ENCODE peak calls at places on chromosome 4, in nine cellular contexts. B is right lobe of liver; D is CD8-positive, alpha-beta T cell; K is brain microvascular endothelial cell; M is uterus; R is heart right ventricle; J is heart left ventricle; A is K562; Q is CD8-positive, alpha-beta memory T cell. S is an unnamed sample.
A peak's percentile ranks its signal among the peaks of the same experiment; 100 is the strongest.

GRCh38 chr4:86717651-86718050 is 123.5 kb downstream of the PTPN13 start:
- DNase-seq in M (no peak), B (no peak), K (no peak), R (no peak), A (no peak), Q (no peak), D (no peak), J (no peak), S (no peak)

GRCh38 chr4:149999485-150000074 is 78.7 kb upstream of the DCLK2 start:
- DNase-seq in R (no peak), K (peak; percentile 68), J (peak; percentile 32), M (peak; percentile 16), B (no peak), Q (no peak), A (no peak), D (no peak), S (no peak)

GRCh38 chr4:40395908-40396806 is 61.0 kb downstream of the CHRNA9 start:
- DNase-seq in Q (no peak), D (no peak), A (no peak), B (peak; percentile 95), M (peak; percentile 61), K (no peak), R (peak; percentile 42), J (peak; percentile 28), S (no peak)

GRCh38 chr4:112552668-112553067 is 36.7 kb upstream of the NEUROG2 start:
- DNase-seq in A (no peak), B (no peak), M (no peak), R (no peak), Q (no peak), J (no peak), K (peak; percentile 37), D (no peak), S (no peak)

GRCh38 chr4:160318567-160319220 is 1215.8 kb downstream of the RAPGEF2 start:
- DNase-seq in K (peak; percentile 75), R (no peak), Q (no peak), B (no peak), M (no peak), A (no peak), J (no peak), D (no peak), S (no peak)

GRCh38 chr4:71221510-71222466 is 117.0 kb upstream of the SLC4A4 start:
- DNase-seq in K (no peak), B (no peak), Q (no peak), A (no peak), R (no peak), M (no peak), J (no peak), D (no peak), S (no peak)

GRCh38 chr4:122776916-122777315 is 44.4 kb downstream of the BBS12 start:
- DNase-seq in D (no peak), K (no peak), J (no peak), Q (no peak), B (no peak), A (no peak), R (no peak), M (no peak), S (no peak)

GRCh38 chr4:2177443-2178093 is 64.4 kb downstream of the HAUS3 start:
- DNase-seq in K (no peak), D (no peak), M (no peak), J (no peak), R (no peak), Q (no peak), B (no peak), A (no peak), S (no peak)

GRCh38 chr4:20678382-20678781 is 21.9 kb upstream of the PACRGL start:
- DNase-seq in B (no peak), R (no peak), D (no peak), J (no peak), A (no peak), K (no peak), Q (no peak), M (no peak), S (no peak)

GRCh38 chr4:55180980-55181379 is 55.6 kb upstream of the KDR start:
- DNase-seq in D (no peak), M (no peak), B (no peak), R (no peak), Q (no peak), K (peak; percentile 72), J (no peak), A (no peak), S (no peak)

GRCh38 chr4:113657834-113658233 is 103.7 kb downstream of the CAMK2D start:
- DNase-seq in J (no peak), Q (no peak), K (no peak), M (no peak), R (no peak), D (no peak), B (no peak), A (no peak), S (no peak)

GRCh38 chr4:184448828-184449227 is 25.5 kb downstream of the IRF2 start:
- DNase-seq in Q (no peak), K (peak; percentile 70), A (no peak), M (peak; percentile 61), J (peak; percentile 68), R (no peak), B (peak; percentile 70), D (no peak), S (no peak)

GRCh38 chr4:86223472-86223871 is 136.4 kb downstream of the MAPK10 start:
- DNase-seq in R (no peak), A (peak; percentile 27), Q (no peak), D (no peak), B (no peak), M (no peak), K (peak; percentile 54), J (no peak), S (no peak)

GRCh38 chr4:52407545-52407944 is 251.6 kb downstream of the USP46 start:
- DNase-seq in R (no peak), J (no peak), A (no peak), B (no peak), Q (no peak), M (no peak), K (no peak), D (no peak), S (no peak)

GRCh38 chr4:74632634-74633033 is 161.7 kb downstream of the BTC start:
- DNase-seq in A (no peak), R (no peak), J (no peak), M (no peak), B (no peak), D (peak; percentile 11), K (peak; percentile 98), Q (no peak), S (peak; percentile 54)

GRCh38 chr4:56348582-56348981 is 38.7 kb downstream of the AASDH start:
- DNase-seq in M (no peak), D (no peak), K (no peak), R (no peak), J (no peak), Q (no peak), B (no peak), A (no peak), S (no peak)

GRCh38 chr4:1055721-1056590 is 44.5 kb downstream of the FGFRL1 start:
- DNase-seq in K (no peak), B (peak; percentile 42), A (peak; percentile 87), D (peak; percentile 81), J (no peak), M (no peak), R (no peak), Q (peak; percentile 80), S (peak; percentile 92)

GRCh38 chr4:66688674-66689073 is 856.6 kb downstream of the CENPC start:
- DNase-seq in J (no peak), B (no peak), A (no peak), R (no peak), M (no peak), Q (no peak), D (no peak), K (no peak), S (no peak)

GRCh38 chr4:173014113-173014558 is 154.5 kb upstream of the GALNT7 start:
- DNase-seq in M (no peak), D (no peak), K (peak; percentile 85), A (no peak), B (no peak), R (no peak), Q (no peak), J (peak; percentile 26), S (no peak)

DNA sequence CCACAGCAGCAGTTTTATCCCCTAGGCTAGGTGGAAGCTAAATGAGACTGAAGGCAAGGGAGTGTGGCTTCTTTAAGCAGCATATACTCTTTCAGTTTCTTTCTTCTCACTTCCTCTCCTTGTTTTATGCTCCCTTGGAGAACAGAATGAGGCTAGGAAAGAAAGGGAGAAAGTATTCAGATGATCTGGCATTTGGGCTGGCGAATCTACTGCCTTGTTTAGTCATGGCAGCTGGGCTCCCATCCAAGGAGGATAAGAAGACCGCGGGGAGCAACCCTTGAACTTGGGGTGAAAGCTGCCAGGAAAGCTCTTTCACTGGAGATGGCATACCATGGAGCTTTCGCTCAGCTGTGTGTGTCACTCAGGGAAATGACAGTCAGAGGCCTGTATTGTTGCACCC is 72.1 kb downstream of the ARHGEF38 start:
- DNase-seq in B (peak; percentile 78), J (peak; percentile 25), K (peak; percentile 80), Q (no peak), D (no peak), M (peak; percentile 16), R (no peak), A (no peak), S (no peak)
- H3K4me3 ChIP-seq in B (no peak overlapping the region), J (no peak overlapping the region), K (no peak overlapping the region), Q (no peak overlapping the region), D (no peak overlapping the region), M (no peak overlapping the region), R (no peak overlapping the region), A (no peak overlapping the region), S (no peak overlapping the region)

DNA sequence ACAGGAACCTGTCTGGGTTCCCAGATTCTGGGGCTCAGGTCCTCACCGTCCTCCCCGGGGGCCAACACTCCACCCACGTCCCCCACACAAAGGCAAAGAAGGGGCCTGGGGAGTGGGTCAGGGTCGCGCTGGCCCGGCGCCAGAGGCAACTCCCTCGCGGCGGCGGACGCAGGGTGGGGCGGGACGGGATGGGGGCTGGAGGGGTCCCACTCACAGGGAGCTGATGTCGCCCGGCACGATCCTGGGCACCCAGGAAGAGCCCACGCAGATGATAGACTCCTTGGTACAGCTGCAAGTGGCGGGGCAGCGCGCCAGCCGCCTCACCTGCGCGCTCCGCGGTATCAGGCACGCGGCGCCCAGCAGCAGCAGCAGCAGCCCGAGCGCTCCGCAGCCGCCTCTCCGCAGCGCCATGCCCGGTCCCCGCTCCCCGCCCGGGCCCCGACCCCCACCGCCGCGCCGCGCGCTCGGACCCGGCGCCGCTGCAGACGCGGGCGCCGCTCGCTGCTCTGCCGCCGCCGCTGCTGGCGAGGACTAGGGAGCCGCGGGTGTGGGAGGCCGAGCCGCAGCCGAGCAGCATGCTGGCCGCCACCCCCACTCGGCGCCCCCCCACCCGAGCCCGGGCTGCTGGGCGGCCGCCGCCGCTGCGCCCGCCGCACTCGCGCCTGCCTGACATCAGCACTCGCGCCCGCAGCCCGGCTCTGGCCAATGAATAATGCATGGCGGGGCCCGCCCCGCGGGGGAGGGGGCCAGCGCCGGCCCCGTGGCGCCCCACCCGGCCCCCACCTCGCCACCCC is at the start of gene LGI2:
- DNase-seq in A (peak; percentile 30), Q (no peak), J (peak; percentile 67), B (peak; percentile 46), D (no peak), M (peak; percentile 72), K (no peak), R (peak; percentile 51), S (no peak)
- H3K27ac ChIP-seq in A (no peak within 1 kb of the TSS), Q (no peak within 1 kb of the TSS), J (peak within 1 kb of the TSS; percentile 63), B (no peak within 1 kb of the TSS), D (no peak within 1 kb of the TSS), M (peak within 1 kb of the TSS; percentile 83), K (no peak within 1 kb of the TSS), R (no peak within 1 kb of the TSS), S (no peak within 1 kb of the TSS)

GRCh38 chr4:151110236-151110635 is 10.8 kb downstream of the RPS3A start:
- DNase-seq in M (no peak), R (no peak), Q (no peak), A (no peak), D (no peak), B (no peak), J (no peak), K (no peak), S (no peak)
- H3K4me3 ChIP-seq in M (no peak overlapping the region), R (no peak overlapping the region), Q (no peak overlapping the region), A (no peak overlapping the region), D (no peak overlapping the region), B (no peak overlapping the region), J (no peak overlapping the region), K (no peak overlapping the region), S (no peak overlapping the region)

GRCh38 chr4:140800686-140801085 is 44.5 kb upstream of the TBC1D9 start:
- DNase-seq in Q (no peak), D (no peak), M (no peak), J (no peak), A (no peak), K (no peak), B (no peak), R (no peak), S (no peak)
- H3K27ac ChIP-seq in Q (no peak overlapping the region), D (no peak overlapping the region), M (no peak overlapping the region), J (no peak overlapping the region), A (no peak overlapping the region), K (no peak overlapping the region), B (no peak overlapping the region), R (no peak overlapping the region), S (no peak overlapping the region)